ENCODE peak calls at places on chromosomes 3 and 15, in seven cellular contexts. I is 8988T, Q is T1000, H is pons, Y is DMS79 treated with DMSO at 0.1 percent for 48 hours, B is AG09309, U is HFF-Myc. N is an unnamed sample.

GRCh38 chr15:48501208-48501607 is 144.3 kb downstream of the FBN1 start:
- DNase-seq in I (no peak), Q (no peak), H (no peak), Y (no peak), B (no peak), U (no peak), N (no peak)

GRCh38 chr15:100125627-100126231 is 216.0 kb downstream of the ADAMTS17 start:
- DNase-seq in I (no peak), Q (no peak), H (peak), Y (no peak), B (no peak), U (no peak), N (peak)

GRCh38 chr3:161372321-161373260 is 1.3 kb upstream of the SPTSSB start:
- DNase-seq in I (peak), Q (no peak), H (peak), Y (peak), B (no peak), U (no peak), N (peak)

GRCh38 chr3:32106929-32107362 is 526 bp downstream of the GPD1L start:
- DNase-seq in I (no peak), Q (peak), H (no peak), Y (peak), B (no peak), U (no peak), N (peak)

GRCh38 chr3:183897606-183898384 is 13.1 kb upstream of the PARL start:
- DNase-seq in I (no peak), Q (no peak), H (no peak), Y (no peak), B (no peak), U (no peak), N (no peak)

GRCh38 chr3:55868347-55868746 is 381.2 kb upstream of the WNT5A start:
- DNase-seq in I (no peak), Q (no peak), H (peak), Y (no peak), B (no peak), U (no peak), N (no peak)

GRCh38 chr3:111666041-111666735 is 71.0 kb upstream of the ZBED2 start:
- DNase-seq in I (no peak), Q (no peak), H (no peak), Y (no peak), B (no peak), U (no peak), N (no peak)

GRCh38 chr15:39061952-39062464 is 497.4 kb upstream of the RASGRP1 start:
- DNase-seq in I (no peak), Q (no peak), H (no peak), Y (no peak), B (no peak), U (no peak), N (no peak)

GRCh38 chr3:70310809-70311208 is 1.6 kb downstream of the MDFIC2 start:
- DNase-seq in I (no peak), Q (no peak), H (no peak), Y (no peak), B (no peak), U (no peak), N (no peak)

GRCh38 chr3:41681479-41681878 is 280.4 kb downstream of the ULK4 start:
- DNase-seq in I (no peak), Q (peak), H (no peak), Y (peak), B (peak), U (peak), N (no peak)

GRCh38 chr3:171841620-171842000 is 1.5 kb upstream of the TMEM212 start:
- DNase-seq in I (no peak), Q (no peak), H (no peak), Y (no peak), B (no peak), U (no peak), N (no peak)

GRCh38 chr3:14441920-14442300 is 39.5 kb downstream of the SLC6A6 start:
- DNase-seq in I (no peak), Q (no peak), H (no peak), Y (no peak), B (no peak), U (no peak), N (peak)

GRCh38 chr3:24145981-24146822 is 201.1 kb downstream of the NR1D2 start:
- DNase-seq in I (no peak), Q (peak), H (no peak), Y (no peak), B (peak), U (peak), N (no peak)

GRCh38 chr15:29945943-29946591 is 123.8 kb upstream of the TJP1 start:
- DNase-seq in I (no peak), Q (no peak), H (no peak), Y (no peak), B (peak), U (no peak), N (no peak)

GRCh38 chr3:122760457-122761271 is 33.0 kb downstream of the HSPBAP1 start:
- DNase-seq in I (no peak), Q (no peak), H (no peak), Y (no peak), B (no peak), U (no peak), N (no peak)

GRCh38 chr3:104916971-104917370 is 449.7 kb upstream of the ALCAM start:
- DNase-seq in I (no peak), Q (no peak), H (no peak), Y (no peak), B (no peak), U (no peak), N (no peak)

GRCh38 chr3:146093928-146094327 is 67.1 kb downstream of the PLOD2 start:
- DNase-seq in I (no peak), Q (no peak), H (no peak), Y (no peak), B (no peak), U (no peak), N (no peak)

GRCh38 chr3:140546649-140547048 is 131.2 kb upstream of the TRIM42 start:
- DNase-seq in I (no peak), Q (no peak), H (no peak), Y (no peak), B (no peak), U (no peak), N (no peak)

GRCh38 chr3:153165211-153165815 is 3.3 kb downstream of the RAP2B start:
- DNase-seq in I (no peak), Q (no peak), H (peak), Y (no peak), B (no peak), U (no peak), N (no peak)

GRCh38 chr3:170232266-170232665 is 10.0 kb downstream of the PRKCI start:
- DNase-seq in I (no peak), Q (no peak), H (no peak), Y (no peak), B (no peak), U (no peak), N (no peak)

GRCh38 chr15:78909791-78910228 is 35.0 kb downstream of the CTSH start:
- DNase-seq in I (no peak), Q (no peak), H (peak), Y (no peak), B (no peak), U (no peak), N (no peak)